ENCODE peak calls at places on chromosome 2, in four cellular contexts. J, D, Y and G are unnamed samples.

GRCh38 chr2:206241767-206242166 is 32.7 kb upstream of the ZDBF2 start:
- DNase-seq in J (no peak), D (no peak), Y (no peak), G (no peak)

GRCh38 chr2:161586517-161587167 is 37.6 kb upstream of the SLC4A10 start:
- DNase-seq in J (peak), D (peak), Y (no peak), G (peak)

GRCh38 chr2:224885836-224886547 is 156.3 kb downstream of the DOCK10 start:
- DNase-seq in J (peak), D (no peak), Y (no peak), G (peak)

GRCh38 chr2:177606636-177607035 is 214.1 kb downstream of the AGPS start:
- DNase-seq in J (peak), D (no peak), Y (no peak), G (no peak)

GRCh38 chr2:238489431-238489830 is 62.7 kb downstream of the ASB1 start:
- DNase-seq in J (no peak), D (no peak), Y (no peak), G (no peak)

GRCh38 chr2:218322756-218323525 is 30.6 kb upstream of the TMBIM1 start:
- DNase-seq in J (peak), D (peak), Y (peak), G (peak)

GRCh38 chr2:72886505-72887031 is 640 bp upstream of the SPR start:
- DNase-seq in J (no peak), D (no peak), Y (no peak), G (peak)

GRCh38 chr2:20620696-20621365 is 30.1 kb downstream of the HS1BP3 start:
- DNase-seq in J (no peak), D (no peak), Y (no peak), G (peak)

GRCh38 chr2:18518116-18519111 is 42.0 kb downstream of the RDH14 start:
- DNase-seq in J (peak), D (no peak), Y (no peak), G (no peak)

GRCh38 chr2:134127496-134127895 is 126.4 kb upstream of the MGAT5 start:
- DNase-seq in J (no peak), D (no peak), Y (no peak), G (no peak)

GRCh38 chr2:105546623-105546964 is 147.7 kb upstream of the FHL2 start:
- DNase-seq in J (no peak), D (no peak), Y (no peak), G (peak)

GRCh38 chr2:156897548-156897947 is 360.0 kb upstream of the GALNT5 start:
- DNase-seq in J (no peak), D (no peak), Y (no peak), G (no peak)

GRCh38 chr2:28454016-28454930 is 41.6 kb upstream of the PLB1 start:
- DNase-seq in J (peak), D (no peak), Y (no peak), G (peak)

GRCh38 chr2:240593026-240593702 is 6.6 kb downstream of the CAPN10 start:
- DNase-seq in J (no peak), D (no peak), Y (no peak), G (no peak)

GRCh38 chr2:12177052-12177994 is 430.9 kb downstream of the LPIN1 start:
- DNase-seq in J (peak), D (no peak), Y (no peak), G (peak)

GRCh38 chr2:3483227-3483985 is 35.9 kb downstream of the ADI1 start:
- DNase-seq in J (peak), D (no peak), Y (peak), G (peak)

GRCh38 chr2:173264603-173265366 is 89.9 kb upstream of the CDCA7 start:
- DNase-seq in J (no peak), D (no peak), Y (peak), G (peak)

GRCh38 chr2:82790277-82791021 is 1668.6 kb downstream of the SUCLG1 start:
- DNase-seq in J (peak), D (no peak), Y (no peak), G (no peak)

GRCh38 chr2:207770602-207771404 is 1.1 kb upstream of the FZD5 start:
- DNase-seq in J (no peak), D (no peak), Y (peak), G (peak)

GRCh38 chr2:231421051-231421580 is 25.6 kb downstream of the B3GNT7 start:
- DNase-seq in J (no peak), D (no peak), Y (no peak), G (peak)

GRCh38 chr2:65437392-65438135 is 5.2 kb upstream of the SPRED2 start:
- DNase-seq in J (no peak), D (peak), Y (peak), G (no peak)

GRCh38 chr2:95231723-95232122 is 24.4 kb downstream of the ZNF892 start:
- DNase-seq in J (peak), D (peak), Y (peak), G (peak)

GRCh38 chr2:70388128-70388527 is 86.3 kb upstream of the FAM136A start:
- DNase-seq in J (no peak), D (no peak), Y (no peak), G (no peak)

GRCh38 chr2:39252888-39253518 is 9.2 kb upstream of the CDKL4 start:
- DNase-seq in J (no peak), D (no peak), Y (no peak), G (no peak)

GRCh38 chr2:69777778-69778089 is 35.8 kb downstream of the ANXA4 start:
- DNase-seq in J (no peak), D (no peak), Y (no peak), G (no peak)

GRCh38 chr2:197208841-197209240 is 101.7 kb downstream of the ANKRD44 start:
- DNase-seq in J (no peak), D (no peak), Y (no peak), G (no peak)

GRCh38 chr2:120314656-120315366 is 31.1 kb upstream of the INHBB start:
- DNase-seq in J (no peak), D (no peak), Y (no peak), G (no peak)

GRCh38 chr2:17630089-17630488 is 89.6 kb downstream of the VSNL1 start:
- DNase-seq in J (no peak), D (no peak), Y (no peak), G (no peak)

GRCh38 chr2:171320208-171320621 is 113.6 kb downstream of the METTL8 start:
- DNase-seq in J (no peak), D (no peak), Y (no peak), G (no peak)

GRCh38 chr2:197097578-197098366 is 171.3 kb upstream of the PGAP1 start:
- DNase-seq in J (peak), D (no peak), Y (no peak), G (peak)

GRCh38 chr2:160940699-160941098 is 219.5 kb upstream of the TANK start:
- DNase-seq in J (peak), D (no peak), Y (no peak), G (no peak)

GRCh38 chr2:72115361-72116080 is 32.1 kb downstream of the CYP26B1 start:
- DNase-seq in J (peak), D (no peak), Y (peak), G (peak)

GRCh38 chr2:17747684-17748452 is 5.7 kb downstream of the SMC6 start:
- DNase-seq in J (peak), D (no peak), Y (peak), G (no peak)

GRCh38 chr2:223576873-223577272 is 25.3 kb downstream of the SCG2 start:
- DNase-seq in J (peak), D (no peak), Y (no peak), G (peak)

GRCh38 chr2:4662161-4662779 is 958.9 kb downstream of the DCDC2C start:
- DNase-seq in J (no peak), D (no peak), Y (no peak), G (peak)

DNA sequence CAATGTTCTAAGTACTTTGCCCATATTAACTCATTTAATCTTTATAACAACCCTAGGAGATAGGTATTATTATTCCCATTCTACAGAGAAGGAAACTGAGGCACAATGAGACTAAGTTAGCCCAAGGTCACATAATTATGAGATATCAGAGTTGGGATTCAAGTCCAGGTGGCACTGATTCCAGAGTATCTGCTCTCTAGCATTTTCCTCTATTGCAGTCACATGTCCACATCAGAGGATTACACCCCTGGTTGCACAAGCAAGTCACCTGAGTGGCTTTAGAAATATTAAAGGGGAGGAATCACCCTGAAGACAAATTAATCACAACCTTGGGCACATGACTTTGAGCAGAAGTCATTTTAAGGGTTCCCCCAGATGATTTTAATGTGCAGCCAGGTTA is 23.8 kb downstream of the SRD5A2 start:
- DNase-seq in J (no peak), D (no peak), Y (no peak), G (no peak)
- H2AK5ac ChIP-seq in J (no peak), D (no peak), Y (no peak), G (no peak)

GRCh38 chr2:75646583-75647425 is at the start of gene MRPL19:
- DNase-seq in J (peak), D (peak), Y (peak), G (peak)
- H3K4ac ChIP-seq in J (peak), D (no peak), Y (no peak), G (peak)

GRCh38 chr2:97646977-97647376 is 1.1 kb downstream of the COX5B start:
- DNase-seq in J (no peak), D (no peak), Y (no peak), G (no peak)

GRCh38 chr2:97645700-97646629 is at the start of gene COX5B:
- DNase-seq in J (peak), D (peak), Y (peak), G (peak)

GRCh38 chr2:97644023-97644717 is 1.7 kb upstream of the COX5B start:
- DNase-seq in J (no peak), D (no peak), Y (no peak), G (no peak)

GRCh38 chr2:97651114-97651513 is 5.3 kb downstream of the COX5B start:
- DNase-seq in J (no peak), D (no peak), Y (no peak), G (no peak)

DNA sequence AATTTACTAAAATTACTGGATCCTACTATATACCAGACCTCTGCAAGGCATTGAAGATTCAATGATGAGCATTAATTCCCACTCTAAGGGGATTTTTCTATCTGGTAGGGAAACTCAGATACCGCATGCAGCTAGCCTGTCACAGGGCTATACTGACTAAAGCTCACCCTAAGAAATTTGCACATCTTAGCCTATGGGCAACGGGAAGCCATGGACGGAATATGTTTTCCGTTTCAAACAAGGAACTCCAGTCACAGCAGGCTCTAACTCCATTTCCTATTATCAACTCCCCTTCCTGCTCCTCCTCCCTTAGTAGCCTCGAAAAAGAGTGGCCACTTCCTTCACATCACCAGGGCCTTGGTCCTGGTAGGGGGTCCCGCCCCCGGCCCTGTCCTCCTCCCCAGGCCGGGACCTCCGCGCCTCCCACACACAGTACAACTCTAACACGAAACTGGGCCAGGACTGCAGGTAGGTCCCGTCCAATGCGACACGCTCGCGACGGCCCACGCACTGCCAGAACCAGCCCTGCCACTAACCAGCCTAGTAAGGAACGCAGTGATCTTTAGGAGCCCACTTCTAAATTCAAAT is 656 bp upstream of the COX5B start:
- DNase-seq in J (no peak), D (peak), Y (peak), G (no peak)
- H3K14ac ChIP-seq in J (peak), D (no peak), Y (peak), G (peak)

GRCh38 chr2:199951023-199951422 is 4.3 kb downstream of the TYW5 start:
- DNase-seq in J (no peak), D (no peak), Y (no peak), G (no peak)
- H2AK5ac ChIP-seq in J (no peak), D (no peak), Y (no peak), G (no peak)

GRCh38 chr2:200888719-200889625 is at the start of the genes NIF3L1 and PPIL3:
- DNase-seq in J (peak), D (peak), Y (peak), G (peak)
- H3K4ac ChIP-seq in J (peak), D (no peak), Y (peak), G (peak)

GRCh38 chr2:242088471-242089212 is 219.1 kb downstream of the RTP5 start:
- DNase-seq in J (peak), D (peak), Y (peak), G (peak)

DNA sequence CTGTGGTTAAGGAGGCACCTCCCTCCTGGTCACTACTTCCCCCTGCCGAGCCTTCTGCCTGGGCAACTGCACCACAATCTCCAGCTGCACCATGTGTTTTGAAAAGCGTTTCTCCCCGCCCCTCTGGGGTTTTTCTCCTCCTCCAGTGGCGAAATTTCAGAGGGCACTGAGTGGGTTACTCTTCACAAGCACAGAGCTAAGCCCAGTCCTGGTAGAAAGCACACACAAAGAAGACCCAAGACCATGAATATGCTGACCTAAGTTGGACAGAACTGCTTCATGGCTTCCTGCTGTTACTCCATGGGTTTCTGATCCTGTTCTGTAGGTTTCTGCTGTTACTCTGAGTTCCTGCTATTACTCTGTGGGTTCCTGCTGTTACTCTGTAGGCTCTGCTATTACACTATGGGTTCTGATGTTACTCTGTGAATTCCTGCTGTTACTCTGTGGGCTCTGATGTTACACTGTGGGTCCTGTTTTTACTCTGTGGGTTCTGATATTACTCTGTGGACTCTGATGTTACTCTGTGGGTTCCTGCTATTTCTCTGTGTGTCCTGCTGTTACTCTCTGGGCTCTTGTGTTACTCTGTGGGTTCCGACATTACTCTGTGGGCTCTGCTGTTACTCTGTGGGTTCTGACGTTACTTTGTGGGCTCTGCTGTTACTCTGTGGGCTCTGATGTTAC is 216.6 kb downstream of the RTP5 start:
- DNase-seq in J (peak), D (no peak), Y (no peak), G (peak)
- H3K14ac ChIP-seq in J (no peak), D (no peak), Y (no peak), G (no peak)

DNA sequence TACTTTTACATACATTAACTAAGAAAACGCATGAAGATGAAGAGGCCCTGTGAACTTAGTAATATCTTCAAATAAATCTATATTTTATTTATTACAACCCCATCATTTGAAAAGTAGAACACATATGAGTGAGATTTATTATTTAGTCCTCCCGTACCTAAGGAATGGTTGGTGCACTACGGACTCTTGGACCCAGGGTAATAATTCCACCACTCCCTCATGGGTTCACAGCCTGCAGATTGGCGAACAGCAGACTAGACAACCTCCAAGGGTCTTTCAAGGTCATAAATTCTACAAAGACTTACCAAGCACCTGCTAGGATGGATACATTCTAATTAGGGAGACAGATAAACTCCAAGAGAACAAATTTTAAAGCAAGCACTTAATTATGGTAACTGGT is 51.7 kb downstream of the GALNT14 start:
- DNase-seq in J (no peak), D (no peak), Y (no peak), G (no peak)
- H2AK5ac ChIP-seq in J (no peak), D (no peak), Y (no peak), G (no peak)

DNA sequence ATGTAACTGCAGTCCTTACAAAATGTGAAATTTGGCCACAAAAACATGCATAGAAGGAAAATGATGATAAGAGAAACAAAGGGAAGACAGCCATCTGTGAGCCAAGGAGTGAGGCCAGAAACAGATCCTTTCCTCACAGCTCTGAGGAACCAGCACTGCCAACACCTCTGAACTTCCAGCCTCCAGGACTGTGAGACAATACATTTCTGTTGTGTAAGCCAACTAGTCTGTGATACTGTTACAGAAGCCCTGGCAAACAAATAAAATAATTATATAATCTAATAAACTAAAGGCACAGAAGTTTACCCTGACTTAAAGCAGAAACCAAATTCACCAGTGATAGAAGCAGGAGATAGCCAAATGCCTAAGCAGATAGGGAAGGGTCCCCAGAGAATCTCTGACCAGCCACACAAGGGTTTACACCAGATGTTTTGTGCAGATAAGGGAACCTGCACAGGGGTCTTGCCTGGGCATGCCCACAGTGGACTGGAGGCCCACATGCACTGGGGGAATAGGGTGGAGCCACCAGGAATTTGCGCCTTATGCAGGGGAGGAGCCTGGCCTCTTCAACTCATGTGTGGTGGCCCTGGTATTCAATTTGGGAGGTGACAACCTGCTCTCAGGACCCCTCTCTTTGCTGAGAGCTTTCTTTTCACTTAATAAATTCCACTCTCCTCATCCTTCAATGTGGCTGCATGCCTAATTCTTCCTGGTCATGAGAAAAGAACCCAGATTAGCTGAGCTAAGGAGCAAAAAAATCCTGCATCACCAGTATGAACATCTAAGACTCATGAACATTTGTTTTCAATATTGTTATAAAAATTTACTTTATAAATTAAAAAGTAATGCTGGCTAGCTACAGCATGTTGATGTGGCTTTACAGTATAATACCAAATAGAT is 3.8 kb upstream of the GCC2 start:
- DNase-seq in J (peak), D (no peak), Y (peak), G (no peak)
- H3K4ac ChIP-seq in J (peak), D (no peak), Y (no peak), G (no peak)